ENCODE peak calls at places on chromosome 18, in seven cellular contexts. Q is H1, I is mesenchymal stem cell, W is IMR-90, A is neuronal stem cell, F is mesendoderm, D is trophoblast cell. R is an unnamed sample.

GRCh38 chr18:24009651-24010333 is 4.8 kb upstream of the TTC39C start:
- DNase-seq in Q (no peak), I (no peak), A (no peak), W (no peak), F (no peak), D (no peak), R (no peak)

GRCh38 chr18:35818353-35818667 is 154.2 kb upstream of the RMP24 start:
- DNase-seq in W (no peak), A (no peak), I (no peak), F (no peak), Q (no peak), D (no peak), R (no peak)

GRCh38 chr18:74226156-74226555 is 65.6 kb downstream of the CYB5A start:
- DNase-seq in A (no peak), Q (no peak), W (no peak), F (no peak), D (no peak), I (no peak), R (no peak)

GRCh38 chr18:12904012-12904516 is 20.0 kb upstream of the PTPN2 start:
- DNase-seq in I (peak; percentile 82), A (no peak), Q (no peak), D (peak; percentile 40), F (peak; percentile 8), W (no peak), R (no peak)

GRCh38 chr18:46293699-46294300 is 189.6 kb downstream of the HAUS1 start:
- DNase-seq in D (peak; percentile 68), Q (no peak), F (peak; percentile 96), W (peak; percentile 8), A (no peak), I (no peak), R (peak; percentile 53)

GRCh38 chr18:32847719-32848118 is 74.9 kb upstream of the KLHL14 start:
- DNase-seq in F (peak; percentile 85), A (peak; percentile 36), I (peak; percentile 6), D (no peak), Q (no peak), W (no peak), R (peak; percentile 63)

GRCh38 chr18:9708057-9708881 is at the start of gene RAB31:
- DNase-seq in D (peak; percentile 81), I (peak; percentile 85), Q (peak; percentile 66), A (peak; percentile 43), W (peak; percentile 72), F (peak; percentile 79), R (peak; percentile 62)

GRCh38 chr18:77098554-77099174 is 33.9 kb downstream of the MBP start:
- DNase-seq in I (no peak), W (no peak), F (peak; percentile 56), A (no peak), Q (no peak), D (peak; percentile 19), R (no peak)

GRCh38 chr18:44885507-44885906 is 204.8 kb downstream of the SETBP1 start:
- DNase-seq in I (no peak), D (no peak), F (no peak), Q (no peak), W (no peak), A (no peak), R (no peak)

GRCh38 chr18:51164327-51165290 is 32.9 kb downstream of the MEX3C start:
- DNase-seq in I (no peak), Q (no peak), A (no peak), W (no peak), F (peak; percentile 65), D (no peak), R (no peak)

GRCh38 chr18:10213526-10213925 is 240.9 kb upstream of the APCDD1 start:
- DNase-seq in Q (no peak), W (peak; percentile 33), F (peak; percentile 27), I (peak; percentile 84), D (peak; percentile 33), A (no peak), R (no peak)

GRCh38 chr18:22040527-22040926 is 128.9 kb upstream of the GATA6 start:
- DNase-seq in W (no peak), I (no peak), F (no peak), A (no peak), D (no peak), Q (no peak), R (no peak)

GRCh38 chr18:59067873-59068272 is 71.8 kb upstream of the SEC11C start:
- DNase-seq in F (peak; percentile 29), A (no peak), Q (no peak), W (peak; percentile 18), I (peak; percentile 18), D (peak; percentile 24), R (no peak)

GRCh38 chr18:37565138-37565984 is at the start of gene CELF4:
- DNase-seq in D (no peak), A (no peak), Q (peak; percentile 77), F (peak; percentile 60), I (peak; percentile 43), W (no peak), R (no peak)

GRCh38 chr18:36485772-36486171 is 188.3 kb downstream of the FHOD3 start:
- DNase-seq in Q (no peak), D (no peak), F (no peak), W (no peak), I (no peak), A (no peak), R (no peak)

GRCh38 chr18:11324956-11325873 is 175.8 kb upstream of the PIEZO2 start:
- DNase-seq in W (peak; percentile 85), Q (no peak), I (peak; percentile 84), D (peak; percentile 77), F (no peak), A (no peak), R (no peak)

GRCh38 chr18:49228182-49228581 is 232.3 kb downstream of the DYM start:
- DNase-seq in Q (no peak), A (no peak), D (peak; percentile 22), I (no peak), F (no peak), W (no peak), R (no peak)

GRCh38 chr18:67651438-67651837 is 134.9 kb upstream of the DSEL start:
- DNase-seq in D (no peak), A (no peak), Q (no peak), W (no peak), F (peak; percentile 23), I (no peak), R (peak; percentile 29)

GRCh38 chr18:36461551-36461987 is 164.1 kb downstream of the FHOD3 start:
- DNase-seq in I (no peak), A (no peak), F (no peak), W (no peak), D (peak; percentile 89), Q (peak; percentile 38), R (no peak)

GRCh38 chr18:79911871-79912270 is 39.6 kb downstream of the SLC66A2 start:
- DNase-seq in D (no peak), W (no peak), Q (no peak), I (no peak), F (no peak), A (no peak), R (no peak)

GRCh38 chr18:34738173-34738894 is 28.2 kb downstream of the DTNA start:
- DNase-seq in F (peak; percentile 73), D (peak; percentile 71), A (peak; percentile 20), I (peak; percentile 37), Q (no peak), W (no peak), R (no peak)

DNA sequence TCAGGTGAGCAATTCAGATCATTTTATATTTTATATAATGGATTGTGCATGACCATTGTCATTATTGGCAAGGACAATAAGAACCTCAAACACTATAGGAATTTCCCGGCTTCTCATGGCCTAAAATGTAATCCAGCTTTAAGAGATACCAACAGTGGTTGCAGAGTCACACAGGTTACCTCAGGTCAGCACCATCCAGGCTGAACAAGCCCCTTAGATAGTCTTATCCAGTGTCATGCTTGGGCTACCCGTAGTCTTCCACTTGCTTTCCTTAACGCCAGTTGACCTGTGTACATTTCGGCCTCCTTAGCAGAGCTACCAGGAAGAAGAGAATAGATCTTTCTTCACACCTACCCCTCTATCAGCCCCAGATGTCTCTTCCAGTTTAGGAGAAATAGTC is 293.3 kb upstream of the SYT4 start:
- DNase-seq in F (peak; percentile 26), A (no peak), W (no peak), Q (no peak), I (no peak), D (no peak), R (no peak)
- H3K4ac ChIP-seq in F (no peak overlapping the region), A (no peak overlapping the region), W (no peak overlapping the region), Q (no peak overlapping the region), I (no peak overlapping the region), D (no peak overlapping the region), R (no peak overlapping the region)

GRCh38 chr18:29523371-29523770 is 1346.4 kb upstream of the CDH2 start:
- DNase-seq in F (no peak), I (no peak), Q (no peak), W (no peak), A (no peak), D (peak; percentile 90), R (no peak)
- H4K8ac ChIP-seq in F (no peak overlapping the region), I (no peak overlapping the region), Q (no peak overlapping the region), W (no peak overlapping the region), A (no peak overlapping the region), D (peak overlapping the region; percentile 47), R (no peak overlapping the region)

GRCh38 chr18:2002178-2002577 is 569.1 kb downstream of the METTL4 start:
- DNase-seq in F (peak; percentile 62), Q (no peak), D (peak; percentile 75), A (peak; percentile 5), I (no peak), W (no peak), R (peak; percentile 28)

GRCh38 chr18:2002604-2003003 is 568.7 kb downstream of the METTL4 start:
- DNase-seq in W (no peak), F (peak; percentile 51), D (peak; percentile 94), A (peak; percentile 3), I (no peak), Q (peak; percentile 45), R (no peak)

GRCh38 chr18:1998121-1998520 is 573.2 kb downstream of the METTL4 start:
- DNase-seq in I (no peak), F (no peak), W (no peak), A (no peak), Q (no peak), D (no peak), R (no peak)

GRCh38 chr18:1995041-1995612 is 576.2 kb downstream of the METTL4 start:
- DNase-seq in Q (no peak), F (peak; percentile 16), I (no peak), W (no peak), D (no peak), A (no peak), R (no peak)

GRCh38 chr18:1999387-1999786 is 571.9 kb downstream of the METTL4 start:
- DNase-seq in I (no peak), D (peak; percentile 59), W (no peak), A (no peak), F (peak; percentile 6), Q (no peak), R (no peak)
- H3K4ac ChIP-seq in I (no peak overlapping the region), D (no peak overlapping the region), W (no peak overlapping the region), A (no peak overlapping the region), F (no peak overlapping the region), Q (no peak overlapping the region), R (no peak overlapping the region)

GRCh38 chr18:73136134-73136533 is 268.3 kb upstream of the NETO1 start:
- DNase-seq in A (no peak), F (peak; percentile 11), D (peak; percentile 6), Q (no peak), W (no peak), I (peak; percentile 10), R (no peak)
- H4K8ac ChIP-seq in A (no peak overlapping the region), F (no peak overlapping the region), D (no peak overlapping the region), Q (no peak overlapping the region), W (no peak overlapping the region), I (no peak overlapping the region), R (no peak overlapping the region)

GRCh38 chr18:3873211-3873610 is 423.2 kb downstream of the TGIF1 start:
- DNase-seq in A (no peak), Q (no peak), W (no peak), D (no peak), I (no peak), F (no peak), R (no peak)
- H3K4ac ChIP-seq in A (no peak overlapping the region), Q (no peak overlapping the region), W (no peak overlapping the region), D (no peak overlapping the region), I (no peak overlapping the region), F (no peak overlapping the region), R (no peak overlapping the region)